ENCODE peak calls at places on chromosome 16, in five cellular contexts. One of them, this sample, is unnamed.

GRCh38 chr16:87068316-87068715 is 248.9 kb downstream of the C16orf95 start:
- DNase-seq in body of pancreas: no peak
- DNase-seq in ovary: no peak
- DNase-seq in HCT116: no peak
- DNase-seq in right lobe of liver: no peak
- DNase-seq in this sample: no peak

GRCh38 chr16:27233731-27234130 is 30.4 kb downstream of the KDM8 start:
- DNase-seq in ovary: peak; percentile 24
- DNase-seq in right lobe of liver: no peak
- DNase-seq in HCT116: no peak
- DNase-seq in body of pancreas: no peak
- DNase-seq in this sample: no peak

GRCh38 chr16:16763449-16763848 is 384.5 kb downstream of the NPIPA7 start:
- DNase-seq in ovary: no peak
- DNase-seq in HCT116: no peak
- DNase-seq in right lobe of liver: no peak
- DNase-seq in body of pancreas: no peak
- DNase-seq in this sample: no peak

GRCh38 chr16:58109881-58110280 is 19.3 kb downstream of the CFAP20 start:
- DNase-seq in body of pancreas: no peak
- DNase-seq in ovary: no peak
- DNase-seq in HCT116: no peak
- DNase-seq in right lobe of liver: no peak
- DNase-seq in this sample: no peak

GRCh38 chr16:56559109-56559508 is 5.8 kb upstream of the MT4 start:
- DNase-seq in right lobe of liver: no peak
- DNase-seq in body of pancreas: no peak
- DNase-seq in ovary: no peak
- DNase-seq in HCT116: no peak
- DNase-seq in this sample: no peak

GRCh38 chr16:50103764-50104163 is 38.0 kb downstream of the HEATR3 start:
- DNase-seq in body of pancreas: no peak
- DNase-seq in right lobe of liver: no peak
- DNase-seq in HCT116: no peak
- DNase-seq in ovary: no peak
- DNase-seq in this sample: no peak

GRCh38 chr16:83715217-83715920 is 92.4 kb upstream of the HSBP1 start:
- DNase-seq in body of pancreas: no peak
- DNase-seq in HCT116: no peak
- DNase-seq in ovary: no peak
- DNase-seq in right lobe of liver: no peak
- DNase-seq in this sample: no peak

GRCh38 chr16:17448640-17449638 is 21.8 kb downstream of the XYLT1 start:
- DNase-seq in body of pancreas: peak; percentile 48
- DNase-seq in HCT116: no peak
- DNase-seq in ovary: no peak
- DNase-seq in right lobe of liver: no peak
- DNase-seq in this sample: no peak

GRCh38 chr16:79083879-79084278 is 516.7 kb downstream of the MAF start:
- DNase-seq in right lobe of liver: no peak
- DNase-seq in HCT116: no peak
- DNase-seq in ovary: no peak
- DNase-seq in body of pancreas: no peak
- DNase-seq in this sample: no peak

GRCh38 chr16:80433617-80434016 is 107.2 kb upstream of the DYNLRB2 start:
- DNase-seq in body of pancreas: no peak
- DNase-seq in HCT116: no peak
- DNase-seq in right lobe of liver: no peak
- DNase-seq in ovary: no peak
- DNase-seq in this sample: no peak

GRCh38 chr16:67163903-67164558 is 514 bp upstream of the HSF4 start:
- DNase-seq in right lobe of liver: no peak
- DNase-seq in body of pancreas: no peak
- DNase-seq in ovary: peak; percentile 83
- DNase-seq in HCT116: no peak
- DNase-seq in this sample: no peak

GRCh38 chr16:74224828-74225227 is 71.8 kb upstream of the PSMD7 start:
- DNase-seq in ovary: no peak
- DNase-seq in right lobe of liver: no peak
- DNase-seq in HCT116: no peak
- DNase-seq in body of pancreas: no peak
- DNase-seq in this sample: no peak

GRCh38 chr16:81329947-81330346 is 15.2 kb downstream of the GAN start:
- DNase-seq in right lobe of liver: no peak
- DNase-seq in body of pancreas: no peak
- DNase-seq in HCT116: no peak
- DNase-seq in ovary: no peak
- DNase-seq in this sample: no peak

GRCh38 chr16:30049871-30050270 is 15.7 kb upstream of the ALDOA start:
- DNase-seq in HCT116: no peak
- DNase-seq in ovary: no peak
- DNase-seq in right lobe of liver: no peak
- DNase-seq in body of pancreas: no peak
- DNase-seq in this sample: no peak

DNA sequence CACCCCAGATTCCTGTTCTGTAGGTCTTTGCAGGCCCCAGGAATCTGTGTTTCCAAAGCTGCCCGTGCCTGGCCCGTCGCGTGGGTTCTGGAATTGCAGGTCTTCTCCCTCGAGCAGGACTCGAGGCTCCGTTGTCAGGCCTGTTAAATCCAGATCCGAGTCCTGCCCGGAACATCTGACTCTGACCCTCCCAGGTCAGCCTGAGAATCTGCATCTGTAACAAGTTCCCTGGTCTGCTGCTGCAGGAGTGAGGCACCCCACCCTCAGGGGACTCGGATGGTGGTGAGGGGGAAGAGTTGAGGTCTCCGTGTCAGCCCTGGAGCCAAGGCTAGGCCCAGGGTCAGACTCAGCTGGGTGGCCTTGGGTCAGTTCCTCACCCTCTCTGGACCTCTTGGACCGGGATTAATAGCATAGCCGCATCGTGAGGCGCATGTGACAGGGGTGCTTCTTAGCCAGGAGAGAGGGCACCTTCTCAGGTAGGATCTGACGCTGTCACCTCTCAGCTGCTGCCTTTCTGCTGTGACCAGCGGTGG is 8.8 kb downstream of the SPIRE2 start:
- DNase-seq in HCT116: no peak
- DNase-seq in right lobe of liver: no peak
- DNase-seq in ovary: no peak
- DNase-seq in body of pancreas: no peak
- DNase-seq in this sample: no peak
- H3K4me3 ChIP-seq in HCT116: no peak overlapping the region
- H3K4me3 ChIP-seq in right lobe of liver: peak overlapping the region; percentile 49
- H3K4me3 ChIP-seq in ovary: no peak overlapping the region
- H3K4me3 ChIP-seq in body of pancreas: no peak overlapping the region
- H3K4me3 ChIP-seq in this sample: peak overlapping the region; percentile 16

GRCh38 chr16:8849411-8850011 is 19.3 kb downstream of the CARHSP1 start:
- DNase-seq in HCT116: no peak
- DNase-seq in body of pancreas: no peak
- DNase-seq in right lobe of liver: no peak
- DNase-seq in ovary: no peak
- DNase-seq in this sample: no peak
- TF ChIP-seq POLR2A in HCT116: no peak
- TF ChIP-seq POLR2A in body of pancreas: no peak
- TF ChIP-seq POLR2A in right lobe of liver: no peak
- TF ChIP-seq POLR2A in ovary: no peak
- TF ChIP-seq POLR2A in this sample: no peak

DNA sequence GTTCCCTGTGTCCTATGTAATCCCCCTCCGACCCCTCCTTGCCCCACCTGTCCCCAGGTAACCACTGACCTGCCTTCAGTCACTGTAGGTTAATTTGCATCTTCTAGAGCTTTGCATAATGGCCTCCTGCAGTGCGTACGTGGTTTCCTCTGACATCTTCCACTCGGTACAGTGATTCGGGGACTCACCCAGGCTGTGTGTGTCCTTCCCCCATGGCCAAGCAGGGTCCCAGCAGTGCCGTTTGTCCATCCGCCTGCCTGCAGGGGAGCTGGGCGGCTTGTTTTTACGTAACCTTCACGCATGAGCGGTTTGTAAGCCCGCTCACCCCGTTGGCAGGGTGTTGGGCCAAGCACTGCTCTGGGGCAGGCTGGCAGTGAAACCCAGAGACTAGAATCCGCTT is 7.9 kb downstream of the MAPK8IP3 start:
- DNase-seq in ovary: no peak
- DNase-seq in body of pancreas: no peak
- DNase-seq in right lobe of liver: no peak
- DNase-seq in HCT116: no peak
- DNase-seq in this sample: no peak
- H3K4me3 ChIP-seq in ovary: no peak overlapping the region
- H3K4me3 ChIP-seq in body of pancreas: no peak overlapping the region
- H3K4me3 ChIP-seq in right lobe of liver: no peak overlapping the region
- H3K4me3 ChIP-seq in HCT116: no peak overlapping the region
- H3K4me3 ChIP-seq in this sample: no peak overlapping the region

DNA sequence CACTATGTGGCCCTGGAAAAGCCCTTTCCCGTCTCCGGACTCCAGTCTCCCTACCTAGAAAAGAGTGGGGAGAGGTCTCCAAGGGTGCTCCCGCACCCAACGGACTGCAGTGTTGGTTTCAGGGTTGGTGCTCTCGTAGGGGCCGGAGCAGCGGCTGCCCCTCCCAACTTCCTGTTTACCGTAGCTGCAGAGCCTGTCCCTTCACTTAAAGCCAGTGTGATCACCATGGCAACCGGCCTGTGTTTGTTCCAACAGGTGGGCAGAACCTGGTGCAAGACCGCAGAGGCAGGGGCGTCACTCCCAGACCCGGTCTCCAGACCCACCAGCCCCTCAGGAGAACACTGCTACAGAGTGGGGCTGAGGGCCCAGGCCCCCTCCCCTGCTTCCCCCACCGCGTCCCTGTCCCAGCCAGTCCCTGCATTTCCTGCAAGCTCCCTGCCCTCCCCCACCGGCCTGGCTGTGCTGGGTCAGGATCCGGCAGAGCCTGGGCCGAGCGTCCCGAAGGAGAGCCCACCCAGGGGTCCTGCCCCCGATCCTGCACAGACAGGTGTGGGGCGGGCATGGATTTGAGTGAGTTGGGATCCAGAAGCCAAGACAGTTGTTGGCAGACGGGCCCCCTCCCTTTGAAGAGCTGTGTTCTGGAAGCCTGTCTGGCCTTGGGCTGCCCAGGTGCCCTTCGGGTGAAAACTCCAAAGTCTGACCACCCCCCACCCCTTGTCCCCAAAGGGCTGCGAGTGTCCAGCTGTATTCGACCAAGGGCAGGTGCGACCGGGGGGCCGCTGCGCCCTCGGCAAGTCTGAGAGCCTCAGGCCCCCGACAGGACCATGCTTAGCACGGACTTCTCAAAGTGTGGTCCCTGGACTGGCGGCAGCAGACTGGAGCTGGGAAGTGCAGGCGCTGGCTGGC is 1.5 kb upstream of the BAIAP3 start:
- DNase-seq in HCT116: peak; percentile 33
- DNase-seq in body of pancreas: peak; percentile 94
- DNase-seq in right lobe of liver: no peak
- DNase-seq in ovary: no peak
- DNase-seq in this sample: peak; percentile 92
- TF ChIP-seq POLR2A in HCT116: no peak
- TF ChIP-seq POLR2A in body of pancreas: no peak
- TF ChIP-seq POLR2A in right lobe of liver: peak; percentile 43
- TF ChIP-seq POLR2A in ovary: no peak
- TF ChIP-seq POLR2A in this sample: no peak

GRCh38 chr16:10878328-10878643 is 1.3 kb downstream of the CIITA start:
- DNase-seq in body of pancreas: no peak
- DNase-seq in HCT116: no peak
- DNase-seq in ovary: no peak
- DNase-seq in right lobe of liver: no peak
- DNase-seq in this sample: no peak

GRCh38 chr16:10878644-10879498 is 1.9 kb downstream of the CIITA start:
- DNase-seq in ovary: peak; percentile 47
- DNase-seq in HCT116: no peak
- DNase-seq in right lobe of liver: peak; percentile 81
- DNase-seq in body of pancreas: peak; percentile 45
- DNase-seq in this sample: peak; percentile 84

GRCh38 chr16:10876799-10877341 is at the start of gene CIITA:
- DNase-seq in body of pancreas: peak; percentile 71
- DNase-seq in ovary: peak; percentile 62
- DNase-seq in right lobe of liver: peak; percentile 61
- DNase-seq in HCT116: peak; percentile 81
- DNase-seq in this sample: peak; percentile 85

GRCh38 chr16:10877472-10877946 is 507 bp downstream of the CIITA start:
- DNase-seq in body of pancreas: no peak
- DNase-seq in right lobe of liver: no peak
- DNase-seq in ovary: no peak
- DNase-seq in HCT116: no peak
- DNase-seq in this sample: no peak

DNA sequence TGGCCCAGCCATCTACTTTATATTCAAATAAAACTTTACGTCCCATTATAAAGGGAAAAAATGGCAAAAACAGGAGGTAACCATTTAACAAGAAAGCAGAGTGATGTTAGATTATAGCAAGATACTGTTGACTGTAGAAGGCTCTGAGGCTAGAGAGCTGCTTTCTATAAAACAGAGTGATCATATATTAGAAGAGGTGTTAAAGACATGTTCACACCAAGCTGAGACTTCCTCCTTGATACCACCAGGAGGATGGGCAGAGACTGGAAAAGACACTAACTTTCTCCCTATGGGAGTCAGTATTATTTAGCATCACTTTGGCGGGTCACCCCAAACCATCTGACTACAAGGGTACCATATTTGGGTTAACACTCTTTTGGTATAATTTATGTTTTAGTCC is 697 bp upstream of the CIITA start:
- DNase-seq in HCT116: no peak
- DNase-seq in right lobe of liver: no peak
- DNase-seq in body of pancreas: no peak
- DNase-seq in ovary: no peak
- DNase-seq in this sample: no peak
- H3K4me3 ChIP-seq in HCT116: no peak overlapping the region
- H3K4me3 ChIP-seq in right lobe of liver: no peak overlapping the region
- H3K4me3 ChIP-seq in body of pancreas: no peak overlapping the region
- H3K4me3 ChIP-seq in ovary: no peak overlapping the region
- H3K4me3 ChIP-seq in this sample: no peak overlapping the region

GRCh38 chr16:69941251-69942098 is 9.7 kb upstream of the CLEC18A start:
- DNase-seq in ovary: peak; percentile 25
- DNase-seq in HCT116: no peak
- DNase-seq in body of pancreas: no peak
- DNase-seq in right lobe of liver: peak; percentile 84
- DNase-seq in this sample: peak; percentile 73

GRCh38 chr16:69942627-69943170 is 8.4 kb upstream of the CLEC18A start:
- DNase-seq in body of pancreas: no peak
- DNase-seq in ovary: no peak
- DNase-seq in HCT116: no peak
- DNase-seq in right lobe of liver: no peak
- DNase-seq in this sample: no peak

GRCh38 chr16:69939821-69940585 is 11.1 kb upstream of the CLEC18A start:
- DNase-seq in right lobe of liver: no peak
- DNase-seq in HCT116: no peak
- DNase-seq in body of pancreas: no peak
- DNase-seq in ovary: peak; percentile 28
- DNase-seq in this sample: no peak

GRCh38 chr16:69940676-69941075 is 10.5 kb upstream of the CLEC18A start:
- DNase-seq in body of pancreas: no peak
- DNase-seq in ovary: peak; percentile 29
- DNase-seq in HCT116: no peak
- DNase-seq in right lobe of liver: no peak
- DNase-seq in this sample: peak; percentile 66

GRCh38 chr16:69942099-69942491 is 9.0 kb upstream of the CLEC18A start:
- DNase-seq in ovary: no peak
- DNase-seq in HCT116: no peak
- DNase-seq in right lobe of liver: peak; percentile 66
- DNase-seq in body of pancreas: no peak
- DNase-seq in this sample: peak; percentile 74
- TF ChIP-seq POLR2A in ovary: no peak
- TF ChIP-seq POLR2A in HCT116: no peak
- TF ChIP-seq POLR2A in right lobe of liver: no peak
- TF ChIP-seq POLR2A in body of pancreas: no peak
- TF ChIP-seq POLR2A in this sample: no peak